ENCODE peak calls at places on chromosomes 6 and 20, in six cellular contexts. One of them, this sample, is unnamed.
A peak's percentile ranks its signal among the peaks of the same experiment; 100 is the strongest.

GRCh38 chr20:10649817-10650200 is 24.0 kb downstream of the JAG1 start:
- DNase-seq in upper lobe of right lung: no peak
- DNase-seq in endothelial cell of umbilical vein: no peak
- DNase-seq in glutamatergic neuron: no peak
- DNase-seq in cardiac muscle cell: no peak
- DNase-seq in SK-N-SH: no peak
- DNase-seq in this sample: no peak

GRCh38 chr20:47551841-47552240 is 50.2 kb downstream of the NCOA3 start:
- DNase-seq in endothelial cell of umbilical vein: no peak
- DNase-seq in glutamatergic neuron: no peak
- DNase-seq in cardiac muscle cell: peak; percentile 29
- DNase-seq in upper lobe of right lung: no peak
- DNase-seq in SK-N-SH: peak; percentile 52
- DNase-seq in this sample: no peak

GRCh38 chr20:45095753-45096371 is 5.1 kb downstream of the KCNS1 start:
- DNase-seq in glutamatergic neuron: no peak
- DNase-seq in cardiac muscle cell: peak; percentile 72
- DNase-seq in endothelial cell of umbilical vein: peak; percentile 52
- DNase-seq in upper lobe of right lung: no peak
- DNase-seq in SK-N-SH: peak; percentile 66
- DNase-seq in this sample: peak; percentile 38

GRCh38 chr6:40299666-40300065 is 287.5 kb downstream of the LRFN2 start:
- DNase-seq in cardiac muscle cell: no peak
- DNase-seq in glutamatergic neuron: no peak
- DNase-seq in endothelial cell of umbilical vein: no peak
- DNase-seq in SK-N-SH: no peak
- DNase-seq in upper lobe of right lung: no peak
- DNase-seq in this sample: no peak

GRCh38 chr6:74756903-74757302 is 448.9 kb downstream of the COL12A1 start:
- DNase-seq in cardiac muscle cell: no peak
- DNase-seq in glutamatergic neuron: no peak
- DNase-seq in upper lobe of right lung: no peak
- DNase-seq in endothelial cell of umbilical vein: no peak
- DNase-seq in SK-N-SH: no peak
- DNase-seq in this sample: no peak

GRCh38 chr6:110053395-110054240 is 75.5 kb downstream of the GPR6 start:
- DNase-seq in SK-N-SH: peak; percentile 59
- DNase-seq in endothelial cell of umbilical vein: peak; percentile 44
- DNase-seq in cardiac muscle cell: peak; percentile 62
- DNase-seq in upper lobe of right lung: no peak
- DNase-seq in glutamatergic neuron: no peak
- DNase-seq in this sample: peak; percentile 34

GRCh38 chr20:19783966-19784401 is 25.9 kb downstream of the RIN2 start:
- DNase-seq in glutamatergic neuron: no peak
- DNase-seq in cardiac muscle cell: no peak
- DNase-seq in endothelial cell of umbilical vein: peak; percentile 72
- DNase-seq in SK-N-SH: peak; percentile 46
- DNase-seq in upper lobe of right lung: peak; percentile 65
- DNase-seq in this sample: no peak

GRCh38 chr6:98118357-98119045 is 715.9 kb upstream of the POU3F2 start:
- DNase-seq in endothelial cell of umbilical vein: no peak
- DNase-seq in upper lobe of right lung: no peak
- DNase-seq in glutamatergic neuron: no peak
- DNase-seq in cardiac muscle cell: peak; percentile 4
- DNase-seq in SK-N-SH: no peak
- DNase-seq in this sample: no peak

GRCh38 chr6:45710304-45710821 is 305.3 kb downstream of the CLIC5 start:
- DNase-seq in glutamatergic neuron: no peak
- DNase-seq in upper lobe of right lung: no peak
- DNase-seq in SK-N-SH: no peak
- DNase-seq in endothelial cell of umbilical vein: no peak
- DNase-seq in cardiac muscle cell: no peak
- DNase-seq in this sample: peak; percentile 8

GRCh38 chr20:5448449-5449118 is 131.8 kb upstream of the PROKR2 start:
- DNase-seq in cardiac muscle cell: peak; percentile 72
- DNase-seq in endothelial cell of umbilical vein: peak; percentile 49
- DNase-seq in glutamatergic neuron: peak; percentile 73
- DNase-seq in upper lobe of right lung: no peak
- DNase-seq in SK-N-SH: peak; percentile 81
- DNase-seq in this sample: no peak

GRCh38 chr20:32067234-32067821 is 15.3 kb downstream of the HCK start:
- DNase-seq in glutamatergic neuron: peak; percentile 68
- DNase-seq in upper lobe of right lung: no peak
- DNase-seq in cardiac muscle cell: no peak
- DNase-seq in endothelial cell of umbilical vein: no peak
- DNase-seq in SK-N-SH: no peak
- DNase-seq in this sample: peak; percentile 87

GRCh38 chr6:56387621-56388413 is 140.4 kb upstream of the COL21A1 start:
- DNase-seq in upper lobe of right lung: no peak
- DNase-seq in glutamatergic neuron: no peak
- DNase-seq in endothelial cell of umbilical vein: no peak
- DNase-seq in SK-N-SH: no peak
- DNase-seq in cardiac muscle cell: no peak
- DNase-seq in this sample: no peak

GRCh38 chr20:25541676-25542075 is 43.7 kb downstream of the NINL start:
- DNase-seq in glutamatergic neuron: no peak
- DNase-seq in cardiac muscle cell: no peak
- DNase-seq in upper lobe of right lung: no peak
- DNase-seq in SK-N-SH: no peak
- DNase-seq in endothelial cell of umbilical vein: no peak
- DNase-seq in this sample: no peak

GRCh38 chr6:129844118-129844891 is 16.8 kb downstream of the TMEM244 start:
- DNase-seq in upper lobe of right lung: no peak
- DNase-seq in cardiac muscle cell: no peak
- DNase-seq in SK-N-SH: peak; percentile 0
- DNase-seq in glutamatergic neuron: no peak
- DNase-seq in endothelial cell of umbilical vein: peak; percentile 32
- DNase-seq in this sample: no peak

GRCh38 chr6:39424831-39425230 is 102.3 kb upstream of the KCNK16 start:
- DNase-seq in cardiac muscle cell: no peak
- DNase-seq in SK-N-SH: no peak
- DNase-seq in upper lobe of right lung: no peak
- DNase-seq in glutamatergic neuron: no peak
- DNase-seq in endothelial cell of umbilical vein: no peak
- DNase-seq in this sample: no peak

GRCh38 chr20:22582386-22582959 is 1.9 kb downstream of the FOXA2 start:
- DNase-seq in upper lobe of right lung: peak; percentile 67
- DNase-seq in SK-N-SH: no peak
- DNase-seq in glutamatergic neuron: peak; percentile 36
- DNase-seq in endothelial cell of umbilical vein: no peak
- DNase-seq in cardiac muscle cell: no peak
- DNase-seq in this sample: no peak

GRCh38 chr6:100379386-100379785 is 85.3 kb downstream of the SIM1 start:
- DNase-seq in glutamatergic neuron: no peak
- DNase-seq in endothelial cell of umbilical vein: no peak
- DNase-seq in SK-N-SH: no peak
- DNase-seq in cardiac muscle cell: no peak
- DNase-seq in upper lobe of right lung: no peak
- DNase-seq in this sample: no peak

GRCh38 chr6:111761783-111762312 is 111.4 kb downstream of the FYN start:
- DNase-seq in cardiac muscle cell: no peak
- DNase-seq in endothelial cell of umbilical vein: no peak
- DNase-seq in glutamatergic neuron: no peak
- DNase-seq in SK-N-SH: no peak
- DNase-seq in upper lobe of right lung: no peak
- DNase-seq in this sample: no peak

GRCh38 chr6:107968081-107968480 is 10.1 kb upstream of the SEC63 start:
- DNase-seq in endothelial cell of umbilical vein: no peak
- DNase-seq in cardiac muscle cell: no peak
- DNase-seq in upper lobe of right lung: no peak
- DNase-seq in SK-N-SH: no peak
- DNase-seq in glutamatergic neuron: no peak
- DNase-seq in this sample: no peak

GRCh38 chr6:128068110-128068460 is 167.2 kb upstream of the THEMIS start:
- DNase-seq in upper lobe of right lung: no peak
- DNase-seq in cardiac muscle cell: peak; percentile 25
- DNase-seq in SK-N-SH: no peak
- DNase-seq in glutamatergic neuron: no peak
- DNase-seq in endothelial cell of umbilical vein: no peak
- DNase-seq in this sample: no peak

GRCh38 chr6:115078555-115078954 is 735.7 kb upstream of the HS3ST5 start:
- DNase-seq in SK-N-SH: no peak
- DNase-seq in cardiac muscle cell: no peak
- DNase-seq in glutamatergic neuron: no peak
- DNase-seq in endothelial cell of umbilical vein: no peak
- DNase-seq in upper lobe of right lung: no peak
- DNase-seq in this sample: no peak

GRCh38 chr20:31925631-31926030 is 26.2 kb downstream of the PDRG1 start:
- DNase-seq in glutamatergic neuron: no peak
- DNase-seq in endothelial cell of umbilical vein: no peak
- DNase-seq in SK-N-SH: no peak
- DNase-seq in cardiac muscle cell: no peak
- DNase-seq in upper lobe of right lung: no peak
- DNase-seq in this sample: no peak

GRCh38 chr6:138086573-138087196 is 20.5 kb downstream of the PERP start:
- DNase-seq in cardiac muscle cell: no peak
- DNase-seq in glutamatergic neuron: no peak
- DNase-seq in upper lobe of right lung: no peak
- DNase-seq in SK-N-SH: no peak
- DNase-seq in endothelial cell of umbilical vein: no peak
- DNase-seq in this sample: no peak

GRCh38 chr20:36116813-36117441 is 37.6 kb upstream of the EPB41L1 start:
- DNase-seq in cardiac muscle cell: no peak
- DNase-seq in glutamatergic neuron: no peak
- DNase-seq in SK-N-SH: no peak
- DNase-seq in endothelial cell of umbilical vein: no peak
- DNase-seq in upper lobe of right lung: no peak
- DNase-seq in this sample: no peak

GRCh38 chr6:74073429-74073828 is 377.4 kb downstream of the CD109 start:
- DNase-seq in SK-N-SH: no peak
- DNase-seq in upper lobe of right lung: no peak
- DNase-seq in cardiac muscle cell: no peak
- DNase-seq in glutamatergic neuron: no peak
- DNase-seq in endothelial cell of umbilical vein: no peak
- DNase-seq in this sample: no peak

GRCh38 chr6:69584913-69585729 is 211.7 kb downstream of the LMBRD1 start:
- DNase-seq in SK-N-SH: peak; percentile 77
- DNase-seq in glutamatergic neuron: no peak
- DNase-seq in upper lobe of right lung: no peak
- DNase-seq in cardiac muscle cell: peak; percentile 88
- DNase-seq in endothelial cell of umbilical vein: no peak
- DNase-seq in this sample: no peak

GRCh38 chr20:63254536-63255384 is 497 bp upstream of the NKAIN4 start:
- DNase-seq in upper lobe of right lung: no peak
- DNase-seq in glutamatergic neuron: peak; percentile 82
- DNase-seq in endothelial cell of umbilical vein: no peak
- DNase-seq in SK-N-SH: no peak
- DNase-seq in cardiac muscle cell: peak; percentile 13
- DNase-seq in this sample: no peak

GRCh38 chr20:889932-890463 is 26.1 kb downstream of the ANGPT4 start:
- DNase-seq in glutamatergic neuron: no peak
- DNase-seq in upper lobe of right lung: no peak
- DNase-seq in SK-N-SH: no peak
- DNase-seq in cardiac muscle cell: no peak
- DNase-seq in endothelial cell of umbilical vein: no peak
- DNase-seq in this sample: no peak

GRCh38 chr20:2387180-2387577 is 6.5 kb downstream of the TGM6 start:
- DNase-seq in cardiac muscle cell: peak; percentile 45
- DNase-seq in SK-N-SH: peak; percentile 44
- DNase-seq in endothelial cell of umbilical vein: peak; percentile 33
- DNase-seq in glutamatergic neuron: peak; percentile 81
- DNase-seq in upper lobe of right lung: no peak
- DNase-seq in this sample: no peak

DNA sequence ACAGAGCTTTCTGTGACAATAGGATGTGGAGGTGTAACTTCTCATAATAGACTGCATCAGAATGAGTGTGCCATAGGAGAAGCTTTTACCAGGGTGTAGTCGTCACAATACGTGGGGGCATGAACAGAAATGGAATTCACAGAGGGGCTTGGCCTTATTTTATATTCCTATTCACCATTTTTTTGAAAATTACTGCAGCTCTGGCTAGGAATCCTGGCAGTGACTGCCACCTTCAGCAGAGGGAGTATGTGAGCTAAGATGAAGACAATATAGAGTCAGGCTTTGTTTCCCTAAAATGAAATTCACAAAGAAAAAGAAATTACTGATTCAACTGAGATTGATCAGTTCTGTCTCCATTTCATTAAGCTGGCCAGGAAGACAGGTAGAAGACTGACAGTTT is 13.9 kb downstream of the TOMM6 start:
- DNase-seq in SK-N-SH: no peak
- DNase-seq in upper lobe of right lung: no peak
- DNase-seq in endothelial cell of umbilical vein: peak; percentile 67
- DNase-seq in glutamatergic neuron: no peak
- DNase-seq in cardiac muscle cell: no peak
- DNase-seq in this sample: no peak
- TF ChIP-seq CTCF in SK-N-SH: peak; percentile 76
- TF ChIP-seq CTCF in upper lobe of right lung: no peak
- TF ChIP-seq CTCF in endothelial cell of umbilical vein: peak; percentile 65
- TF ChIP-seq CTCF in glutamatergic neuron: peak; percentile 27
- TF ChIP-seq CTCF in cardiac muscle cell: peak; percentile 77
- TF ChIP-seq CTCF in this sample: peak; percentile 54

GRCh38 chr6:35727206-35727934 is 9.5 kb upstream of the ARMC12 start:
- DNase-seq in glutamatergic neuron: peak; percentile 76
- DNase-seq in endothelial cell of umbilical vein: peak; percentile 77
- DNase-seq in SK-N-SH: peak; percentile 89
- DNase-seq in cardiac muscle cell: peak; percentile 81
- DNase-seq in upper lobe of right lung: peak; percentile 92
- DNase-seq in this sample: no peak
- TF ChIP-seq CTCF in glutamatergic neuron: no peak
- TF ChIP-seq CTCF in endothelial cell of umbilical vein: no peak
- TF ChIP-seq CTCF in SK-N-SH: no peak
- TF ChIP-seq CTCF in cardiac muscle cell: no peak
- TF ChIP-seq CTCF in upper lobe of right lung: no peak
- TF ChIP-seq CTCF in this sample: no peak

DNA sequence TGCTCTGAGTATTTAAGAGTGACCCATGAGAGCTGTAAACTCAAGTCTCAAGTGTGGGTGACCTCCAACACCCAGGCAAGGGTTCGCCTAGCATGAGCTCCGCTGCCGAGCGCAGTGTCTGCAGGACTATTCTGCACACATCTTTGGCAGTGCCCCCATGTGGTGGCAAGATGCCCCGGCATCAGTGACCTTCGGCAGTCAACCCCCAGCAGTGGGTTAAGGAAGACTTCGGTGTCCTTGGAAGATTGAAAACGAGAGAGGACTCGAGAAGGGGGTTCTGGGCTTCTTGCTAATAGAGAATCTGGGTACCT is 43.1 kb downstream of the RBM38 start:
- DNase-seq in endothelial cell of umbilical vein: no peak
- DNase-seq in cardiac muscle cell: no peak
- DNase-seq in upper lobe of right lung: no peak
- DNase-seq in glutamatergic neuron: no peak
- DNase-seq in SK-N-SH: no peak
- DNase-seq in this sample: no peak
- TF ChIP-seq CTCF in endothelial cell of umbilical vein: no peak
- TF ChIP-seq CTCF in cardiac muscle cell: no peak
- TF ChIP-seq CTCF in upper lobe of right lung: peak; percentile 11
- TF ChIP-seq CTCF in glutamatergic neuron: no peak
- TF ChIP-seq CTCF in SK-N-SH: no peak
- TF ChIP-seq CTCF in this sample: no peak

DNA sequence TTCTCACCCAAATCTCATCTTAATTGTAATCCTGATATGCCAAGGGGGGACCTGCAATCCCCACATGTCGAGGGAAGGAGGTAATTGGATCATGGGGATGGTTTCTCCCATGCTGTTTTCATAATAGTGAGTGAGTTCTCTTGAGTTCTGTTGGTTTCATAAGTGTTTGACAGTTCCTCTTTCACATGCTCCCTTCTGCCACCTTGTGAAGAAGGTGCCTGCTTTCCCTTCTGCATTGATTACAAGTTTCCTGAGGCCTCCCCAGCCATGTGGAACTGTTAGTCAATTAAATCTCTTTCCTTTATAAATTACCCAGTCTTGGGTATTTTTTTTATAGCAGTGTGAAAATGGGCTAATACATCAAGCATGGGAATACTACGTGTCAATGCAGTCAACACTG is 925.0 kb upstream of the MAN1A1 start:
- DNase-seq in endothelial cell of umbilical vein: no peak
- DNase-seq in glutamatergic neuron: no peak
- DNase-seq in cardiac muscle cell: no peak
- DNase-seq in upper lobe of right lung: no peak
- DNase-seq in SK-N-SH: no peak
- DNase-seq in this sample: no peak
- TF ChIP-seq CTCF in endothelial cell of umbilical vein: no peak
- TF ChIP-seq CTCF in glutamatergic neuron: no peak
- TF ChIP-seq CTCF in cardiac muscle cell: no peak
- TF ChIP-seq CTCF in upper lobe of right lung: no peak
- TF ChIP-seq CTCF in SK-N-SH: no peak
- TF ChIP-seq CTCF in this sample: no peak